ENCODE peak calls at places on chromosome 16, in six cellular contexts. One of them, this sample, is unnamed.

GRCh38 chr16:4385789-4386451 is 14.3 kb downstream of the VASN start:
- DNase-seq in iris pigment epithelial cell: no peak
- DNase-seq in AML-193: no peak
- DNase-seq in nucleus accumbens: no peak
- DNase-seq in NCI-H1105 treated with DMSO at 0.1 percent for 48 hours: no peak
- DNase-seq in BE2C: no peak
- DNase-seq in this sample: no peak

GRCh38 chr16:3879258-3879886 is 1.1 kb downstream of the CREBBP start:
- DNase-seq in iris pigment epithelial cell: peak
- DNase-seq in AML-193: no peak
- DNase-seq in nucleus accumbens: no peak
- DNase-seq in NCI-H1105 treated with DMSO at 0.1 percent for 48 hours: no peak
- DNase-seq in BE2C: peak
- DNase-seq in this sample: no peak

GRCh38 chr16:75801307-75801706 is 75.0 kb upstream of the CPHXL start:
- DNase-seq in iris pigment epithelial cell: peak
- DNase-seq in AML-193: no peak
- DNase-seq in nucleus accumbens: no peak
- DNase-seq in NCI-H1105 treated with DMSO at 0.1 percent for 48 hours: peak
- DNase-seq in BE2C: no peak
- DNase-seq in this sample: no peak

GRCh38 chr16:997440-998051 is 16.0 kb downstream of the SOX8 start:
- DNase-seq in iris pigment epithelial cell: peak
- DNase-seq in AML-193: no peak
- DNase-seq in nucleus accumbens: no peak
- DNase-seq in NCI-H1105 treated with DMSO at 0.1 percent for 48 hours: no peak
- DNase-seq in BE2C: no peak
- DNase-seq in this sample: no peak

GRCh38 chr16:27208081-27208692 is 4.9 kb downstream of the KDM8 start:
- DNase-seq in iris pigment epithelial cell: no peak
- DNase-seq in AML-193: no peak
- DNase-seq in nucleus accumbens: no peak
- DNase-seq in NCI-H1105 treated with DMSO at 0.1 percent for 48 hours: no peak
- DNase-seq in BE2C: no peak
- DNase-seq in this sample: no peak

GRCh38 chr16:8026450-8026849 is 563.9 kb downstream of the TMEM114 start:
- DNase-seq in iris pigment epithelial cell: no peak
- DNase-seq in AML-193: no peak
- DNase-seq in nucleus accumbens: no peak
- DNase-seq in NCI-H1105 treated with DMSO at 0.1 percent for 48 hours: no peak
- DNase-seq in BE2C: no peak
- DNase-seq in this sample: no peak

GRCh38 chr16:56743840-56744239 is 13.9 kb downstream of the NUP93 start:
- DNase-seq in iris pigment epithelial cell: peak
- DNase-seq in AML-193: no peak
- DNase-seq in nucleus accumbens: no peak
- DNase-seq in NCI-H1105 treated with DMSO at 0.1 percent for 48 hours: no peak
- DNase-seq in BE2C: peak
- DNase-seq in this sample: no peak

GRCh38 chr16:70298988-70299938 is at the start of gene DDX19B:
- DNase-seq in iris pigment epithelial cell: peak
- DNase-seq in AML-193: peak
- DNase-seq in nucleus accumbens: peak
- DNase-seq in NCI-H1105 treated with DMSO at 0.1 percent for 48 hours: peak
- DNase-seq in BE2C: peak
- DNase-seq in this sample: peak

GRCh38 chr16:28146536-28146935 is 65.2 kb downstream of the XPO6 start:
- DNase-seq in iris pigment epithelial cell: no peak
- DNase-seq in AML-193: no peak
- DNase-seq in nucleus accumbens: no peak
- DNase-seq in NCI-H1105 treated with DMSO at 0.1 percent for 48 hours: no peak
- DNase-seq in BE2C: no peak
- DNase-seq in this sample: no peak

GRCh38 chr16:49469930-49470451 is 96.4 kb downstream of the C16orf78 start:
- DNase-seq in iris pigment epithelial cell: no peak
- DNase-seq in AML-193: no peak
- DNase-seq in nucleus accumbens: no peak
- DNase-seq in NCI-H1105 treated with DMSO at 0.1 percent for 48 hours: no peak
- DNase-seq in BE2C: no peak
- DNase-seq in this sample: no peak

GRCh38 chr16:78199325-78200022 is 100.0 kb downstream of the WWOX start:
- DNase-seq in iris pigment epithelial cell: no peak
- DNase-seq in AML-193: no peak
- DNase-seq in nucleus accumbens: no peak
- DNase-seq in NCI-H1105 treated with DMSO at 0.1 percent for 48 hours: no peak
- DNase-seq in BE2C: no peak
- DNase-seq in this sample: no peak

GRCh38 chr16:74015953-74016352 is 280.7 kb upstream of the PSMD7 start:
- DNase-seq in iris pigment epithelial cell: no peak
- DNase-seq in AML-193: no peak
- DNase-seq in nucleus accumbens: no peak
- DNase-seq in NCI-H1105 treated with DMSO at 0.1 percent for 48 hours: no peak
- DNase-seq in BE2C: no peak
- DNase-seq in this sample: no peak

GRCh38 chr16:29710227-29711219 is 31.5 kb downstream of the QPRT start:
- DNase-seq in iris pigment epithelial cell: peak
- DNase-seq in AML-193: peak
- DNase-seq in nucleus accumbens: no peak
- DNase-seq in NCI-H1105 treated with DMSO at 0.1 percent for 48 hours: peak
- DNase-seq in BE2C: peak
- DNase-seq in this sample: no peak

GRCh38 chr16:77540656-77541055 is 105.8 kb upstream of the ADAMTS18 start:
- DNase-seq in iris pigment epithelial cell: peak
- DNase-seq in AML-193: no peak
- DNase-seq in nucleus accumbens: no peak
- DNase-seq in NCI-H1105 treated with DMSO at 0.1 percent for 48 hours: no peak
- DNase-seq in BE2C: no peak
- DNase-seq in this sample: no peak

GRCh38 chr16:54237-54581 is 581 bp downstream of the SNRNP25 start:
- DNase-seq in iris pigment epithelial cell: no peak
- DNase-seq in AML-193: no peak
- DNase-seq in nucleus accumbens: no peak
- DNase-seq in NCI-H1105 treated with DMSO at 0.1 percent for 48 hours: no peak
- DNase-seq in BE2C: no peak
- DNase-seq in this sample: no peak

GRCh38 chr16:81875461-81875860 is 96.4 kb downstream of the PLCG2 start:
- DNase-seq in iris pigment epithelial cell: no peak
- DNase-seq in AML-193: no peak
- DNase-seq in nucleus accumbens: no peak
- DNase-seq in NCI-H1105 treated with DMSO at 0.1 percent for 48 hours: no peak
- DNase-seq in BE2C: no peak
- DNase-seq in this sample: no peak

GRCh38 chr16:85462405-85463227 is 150.5 kb upstream of the GSE1 start:
- DNase-seq in iris pigment epithelial cell: no peak
- DNase-seq in AML-193: no peak
- DNase-seq in nucleus accumbens: no peak
- DNase-seq in NCI-H1105 treated with DMSO at 0.1 percent for 48 hours: peak
- DNase-seq in BE2C: peak
- DNase-seq in this sample: no peak

GRCh38 chr16:77383606-77384187 is 51.1 kb downstream of the ADAMTS18 start:
- DNase-seq in iris pigment epithelial cell: no peak
- DNase-seq in AML-193: no peak
- DNase-seq in nucleus accumbens: no peak
- DNase-seq in NCI-H1105 treated with DMSO at 0.1 percent for 48 hours: no peak
- DNase-seq in BE2C: no peak
- DNase-seq in this sample: no peak

GRCh38 chr16:3171855-3172593 is 16.0 kb upstream of the OR1F1 start:
- DNase-seq in iris pigment epithelial cell: peak
- DNase-seq in AML-193: no peak
- DNase-seq in nucleus accumbens: no peak
- DNase-seq in NCI-H1105 treated with DMSO at 0.1 percent for 48 hours: no peak
- DNase-seq in BE2C: peak
- DNase-seq in this sample: no peak

GRCh38 chr16:57941016-57941656 is 29.8 kb downstream of the CNGB1 start:
- DNase-seq in iris pigment epithelial cell: peak
- DNase-seq in AML-193: no peak
- DNase-seq in nucleus accumbens: no peak
- DNase-seq in NCI-H1105 treated with DMSO at 0.1 percent for 48 hours: peak
- DNase-seq in BE2C: peak
- DNase-seq in this sample: no peak

GRCh38 chr16:65005696-65006095 is 116.2 kb downstream of the CDH11 start:
- DNase-seq in iris pigment epithelial cell: peak
- DNase-seq in AML-193: no peak
- DNase-seq in nucleus accumbens: no peak
- DNase-seq in NCI-H1105 treated with DMSO at 0.1 percent for 48 hours: no peak
- DNase-seq in BE2C: no peak
- DNase-seq in this sample: no peak

GRCh38 chr16:19137201-19137601 is 23.4 kb downstream of the ITPRIPL2 start:
- DNase-seq in iris pigment epithelial cell: no peak
- DNase-seq in AML-193: no peak
- DNase-seq in nucleus accumbens: no peak
- DNase-seq in NCI-H1105 treated with DMSO at 0.1 percent for 48 hours: no peak
- DNase-seq in BE2C: no peak
- DNase-seq in this sample: no peak

GRCh38 chr16:19020689-19021088 is 37.0 kb downstream of the TMC7 start:
- DNase-seq in iris pigment epithelial cell: no peak
- DNase-seq in AML-193: no peak
- DNase-seq in nucleus accumbens: no peak
- DNase-seq in NCI-H1105 treated with DMSO at 0.1 percent for 48 hours: no peak
- DNase-seq in BE2C: no peak
- DNase-seq in this sample: no peak

GRCh38 chr16:2008631-2009301 is 855 bp downstream of the ZNF598 start:
- DNase-seq in iris pigment epithelial cell: peak
- DNase-seq in AML-193: peak
- DNase-seq in nucleus accumbens: no peak
- DNase-seq in NCI-H1105 treated with DMSO at 0.1 percent for 48 hours: no peak
- DNase-seq in BE2C: no peak
- DNase-seq in this sample: no peak

GRCh38 chr16:90048347-90048722 is 28.8 kb downstream of the PRDM7 start:
- DNase-seq in iris pigment epithelial cell: no peak
- DNase-seq in AML-193: no peak
- DNase-seq in nucleus accumbens: no peak
- DNase-seq in NCI-H1105 treated with DMSO at 0.1 percent for 48 hours: no peak
- DNase-seq in BE2C: no peak
- DNase-seq in this sample: no peak

GRCh38 chr16:2329532-2329931 is 11.0 kb downstream of the ABCA3 start:
- DNase-seq in iris pigment epithelial cell: no peak
- DNase-seq in AML-193: no peak
- DNase-seq in nucleus accumbens: no peak
- DNase-seq in NCI-H1105 treated with DMSO at 0.1 percent for 48 hours: no peak
- DNase-seq in BE2C: no peak
- DNase-seq in this sample: no peak

GRCh38 chr16:13912891-13913290 is 7.1 kb upstream of the ERCC4 start:
- DNase-seq in iris pigment epithelial cell: no peak
- DNase-seq in AML-193: no peak
- DNase-seq in nucleus accumbens: no peak
- DNase-seq in NCI-H1105 treated with DMSO at 0.1 percent for 48 hours: no peak
- DNase-seq in BE2C: no peak
- DNase-seq in this sample: no peak

GRCh38 chr16:30027588-30028437 is 3.3 kb downstream of the TLCD3B start:
- DNase-seq in iris pigment epithelial cell: no peak
- DNase-seq in AML-193: no peak
- DNase-seq in nucleus accumbens: no peak
- DNase-seq in NCI-H1105 treated with DMSO at 0.1 percent for 48 hours: no peak
- DNase-seq in BE2C: peak
- DNase-seq in this sample: no peak

GRCh38 chr16:82439678-82440293 is 187.0 kb upstream of the CDH13 start:
- DNase-seq in iris pigment epithelial cell: peak
- DNase-seq in AML-193: no peak
- DNase-seq in nucleus accumbens: no peak
- DNase-seq in NCI-H1105 treated with DMSO at 0.1 percent for 48 hours: no peak
- DNase-seq in BE2C: no peak
- DNase-seq in this sample: no peak

GRCh38 chr16:27337024-27337423 is 23.2 kb downstream of the IL4R start:
- DNase-seq in iris pigment epithelial cell: no peak
- DNase-seq in AML-193: no peak
- DNase-seq in nucleus accumbens: no peak
- DNase-seq in NCI-H1105 treated with DMSO at 0.1 percent for 48 hours: no peak
- DNase-seq in BE2C: no peak
- DNase-seq in this sample: no peak

GRCh38 chr16:4091638-4092037 is 24.6 kb downstream of the ADCY9 start:
- DNase-seq in iris pigment epithelial cell: no peak
- DNase-seq in AML-193: no peak
- DNase-seq in nucleus accumbens: no peak
- DNase-seq in NCI-H1105 treated with DMSO at 0.1 percent for 48 hours: no peak
- DNase-seq in BE2C: no peak
- DNase-seq in this sample: no peak

GRCh38 chr16:68235882-68236803 is at the start of gene ESRP2:
- DNase-seq in iris pigment epithelial cell: no peak
- DNase-seq in AML-193: no peak
- DNase-seq in nucleus accumbens: no peak
- DNase-seq in NCI-H1105 treated with DMSO at 0.1 percent for 48 hours: peak
- DNase-seq in BE2C: no peak
- DNase-seq in this sample: no peak

GRCh38 chr16:31202402-31203385 is at the start of gene PYCARD:
- DNase-seq in iris pigment epithelial cell: peak
- DNase-seq in AML-193: peak
- DNase-seq in nucleus accumbens: no peak
- DNase-seq in NCI-H1105 treated with DMSO at 0.1 percent for 48 hours: no peak
- DNase-seq in BE2C: peak
- DNase-seq in this sample: no peak